ENCODE peak calls at places on chromosome 2, in five cellular contexts. One of them, this sample, is unnamed.

GRCh38 chr2:45889053-45889452 is 237.6 kb downstream of the PRKCE start:
- DNase-seq in SK-N-SH: no peak
- DNase-seq in IMR-90: peak; percentile 52
- DNase-seq in keratinocyte: no peak
- DNase-seq in neuronal stem cell: no peak
- DNase-seq in this sample: peak; percentile 96

GRCh38 chr2:10238991-10239485 is 63.7 kb upstream of the HPCAL1 start:
- DNase-seq in SK-N-SH: no peak
- DNase-seq in IMR-90: no peak
- DNase-seq in keratinocyte: no peak
- DNase-seq in neuronal stem cell: no peak
- DNase-seq in this sample: no peak

GRCh38 chr2:219293736-219294201 is 14.6 kb downstream of the DNAJB2 start:
- DNase-seq in SK-N-SH: no peak
- DNase-seq in IMR-90: no peak
- DNase-seq in keratinocyte: no peak
- DNase-seq in neuronal stem cell: no peak
- DNase-seq in this sample: no peak

GRCh38 chr2:12675352-12675795 is 41.4 kb upstream of the TRIB2 start:
- DNase-seq in SK-N-SH: no peak
- DNase-seq in IMR-90: peak; percentile 53
- DNase-seq in keratinocyte: no peak
- DNase-seq in neuronal stem cell: no peak
- DNase-seq in this sample: no peak

GRCh38 chr2:112182581-112183034 is 44.4 kb downstream of the FBLN7 start:
- DNase-seq in SK-N-SH: no peak
- DNase-seq in IMR-90: no peak
- DNase-seq in keratinocyte: no peak
- DNase-seq in neuronal stem cell: no peak
- DNase-seq in this sample: no peak

GRCh38 chr2:234102112-234102511 is 51.6 kb downstream of the SPP2 start:
- DNase-seq in SK-N-SH: no peak
- DNase-seq in IMR-90: no peak
- DNase-seq in keratinocyte: no peak
- DNase-seq in neuronal stem cell: no peak
- DNase-seq in this sample: no peak

GRCh38 chr2:71181316-71181715 is 45.6 kb downstream of the PAIP2B start:
- DNase-seq in SK-N-SH: no peak
- DNase-seq in IMR-90: no peak
- DNase-seq in keratinocyte: no peak
- DNase-seq in neuronal stem cell: no peak
- DNase-seq in this sample: no peak

GRCh38 chr2:113407446-113408099 is 29.9 kb upstream of the ZNG1B start:
- DNase-seq in SK-N-SH: no peak
- DNase-seq in IMR-90: peak; percentile 13
- DNase-seq in keratinocyte: no peak
- DNase-seq in neuronal stem cell: no peak
- DNase-seq in this sample: no peak

GRCh38 chr2:162586311-162586710 is 242.4 kb downstream of the GCA start:
- DNase-seq in SK-N-SH: no peak
- DNase-seq in IMR-90: no peak
- DNase-seq in keratinocyte: no peak
- DNase-seq in neuronal stem cell: no peak
- DNase-seq in this sample: no peak

GRCh38 chr2:152825834-152826233 is 107.4 kb downstream of the ARL6IP6 start:
- DNase-seq in SK-N-SH: no peak
- DNase-seq in IMR-90: peak; percentile 24
- DNase-seq in keratinocyte: no peak
- DNase-seq in neuronal stem cell: no peak
- DNase-seq in this sample: no peak

GRCh38 chr2:36781907-36782635 is 85.6 kb downstream of the VIT start:
- DNase-seq in SK-N-SH: no peak
- DNase-seq in IMR-90: no peak
- DNase-seq in keratinocyte: no peak
- DNase-seq in neuronal stem cell: no peak
- DNase-seq in this sample: no peak

GRCh38 chr2:128623776-128624424 is 305.2 kb upstream of the HS6ST1 start:
- DNase-seq in SK-N-SH: no peak
- DNase-seq in IMR-90: peak; percentile 95
- DNase-seq in keratinocyte: no peak
- DNase-seq in neuronal stem cell: no peak
- DNase-seq in this sample: peak; percentile 90

GRCh38 chr2:205723174-205723573 is 40.9 kb downstream of the NRP2 start:
- DNase-seq in SK-N-SH: no peak
- DNase-seq in IMR-90: peak; percentile 37
- DNase-seq in keratinocyte: no peak
- DNase-seq in neuronal stem cell: no peak
- DNase-seq in this sample: no peak

GRCh38 chr2:222383255-222383654 is 41.1 kb upstream of the SGPP2 start:
- DNase-seq in SK-N-SH: no peak
- DNase-seq in IMR-90: no peak
- DNase-seq in keratinocyte: no peak
- DNase-seq in neuronal stem cell: no peak
- DNase-seq in this sample: no peak

GRCh38 chr2:27049422-27050280 is 1.8 kb upstream of the AGBL5 start:
- DNase-seq in SK-N-SH: peak; percentile 88
- DNase-seq in IMR-90: no peak
- DNase-seq in keratinocyte: no peak
- DNase-seq in neuronal stem cell: no peak
- DNase-seq in this sample: no peak

GRCh38 chr2:235098273-235098672 is 146.5 kb downstream of the SH3BP4 start:
- DNase-seq in SK-N-SH: no peak
- DNase-seq in IMR-90: no peak
- DNase-seq in keratinocyte: no peak
- DNase-seq in neuronal stem cell: no peak
- DNase-seq in this sample: no peak

GRCh38 chr2:115389898-115390297 is 947.5 kb downstream of the DPP10 start:
- DNase-seq in SK-N-SH: no peak
- DNase-seq in IMR-90: no peak
- DNase-seq in keratinocyte: no peak
- DNase-seq in neuronal stem cell: no peak
- DNase-seq in this sample: no peak

GRCh38 chr2:101501443-101501842 is 26.5 kb upstream of the RFX8 start:
- DNase-seq in SK-N-SH: no peak
- DNase-seq in IMR-90: peak; percentile 60
- DNase-seq in keratinocyte: no peak
- DNase-seq in neuronal stem cell: no peak
- DNase-seq in this sample: no peak

GRCh38 chr2:240374085-240374907 is 61.2 kb upstream of the GPC1 start:
- DNase-seq in SK-N-SH: no peak
- DNase-seq in IMR-90: peak; percentile 93
- DNase-seq in keratinocyte: peak; percentile 26
- DNase-seq in neuronal stem cell: no peak
- DNase-seq in this sample: no peak

GRCh38 chr2:240376739-240377138 is 58.7 kb upstream of the GPC1 start:
- DNase-seq in SK-N-SH: no peak
- DNase-seq in IMR-90: no peak
- DNase-seq in keratinocyte: no peak
- DNase-seq in neuronal stem cell: no peak
- DNase-seq in this sample: no peak

GRCh38 chr2:240373289-240373885 is 62.1 kb upstream of the GPC1 start:
- DNase-seq in SK-N-SH: no peak
- DNase-seq in IMR-90: no peak
- DNase-seq in keratinocyte: no peak
- DNase-seq in neuronal stem cell: no peak
- DNase-seq in this sample: no peak

GRCh38 chr2:240377366-240377765 is 58.1 kb upstream of the GPC1 start:
- DNase-seq in SK-N-SH: no peak
- DNase-seq in IMR-90: no peak
- DNase-seq in keratinocyte: no peak
- DNase-seq in neuronal stem cell: no peak
- DNase-seq in this sample: no peak

GRCh38 chr2:240375024-240375645 is 60.3 kb upstream of the GPC1 start:
- DNase-seq in SK-N-SH: no peak
- DNase-seq in IMR-90: no peak
- DNase-seq in keratinocyte: no peak
- DNase-seq in neuronal stem cell: no peak
- DNase-seq in this sample: no peak
- H3K9ac ChIP-seq in SK-N-SH: no peak overlapping the region
- H3K9ac ChIP-seq in IMR-90: no peak overlapping the region
- H3K9ac ChIP-seq in keratinocyte: no peak overlapping the region
- H3K9ac ChIP-seq in neuronal stem cell: peak overlapping the region; percentile 66
- H3K9ac ChIP-seq in this sample: no peak overlapping the region

GRCh38 chr2:34838408-34838807 is 1239.3 kb upstream of the FAM98A start:
- DNase-seq in SK-N-SH: no peak
- DNase-seq in IMR-90: no peak
- DNase-seq in keratinocyte: no peak
- DNase-seq in neuronal stem cell: no peak
- DNase-seq in this sample: no peak
- H3K9ac ChIP-seq in SK-N-SH: no peak overlapping the region
- H3K9ac ChIP-seq in IMR-90: no peak overlapping the region
- H3K9ac ChIP-seq in keratinocyte: no peak overlapping the region
- H3K9ac ChIP-seq in neuronal stem cell: no peak overlapping the region
- H3K9ac ChIP-seq in this sample: no peak overlapping the region

GRCh38 chr2:39476524-39476923 is 39.4 kb upstream of the MAP4K3 start:
- DNase-seq in SK-N-SH: no peak
- DNase-seq in IMR-90: no peak
- DNase-seq in keratinocyte: no peak
- DNase-seq in neuronal stem cell: no peak
- DNase-seq in this sample: peak; percentile 73
- H3K9ac ChIP-seq in SK-N-SH: no peak overlapping the region
- H3K9ac ChIP-seq in IMR-90: no peak overlapping the region
- H3K9ac ChIP-seq in keratinocyte: no peak overlapping the region
- H3K9ac ChIP-seq in neuronal stem cell: no peak overlapping the region
- H3K9ac ChIP-seq in this sample: peak overlapping the region; percentile 51

DNA sequence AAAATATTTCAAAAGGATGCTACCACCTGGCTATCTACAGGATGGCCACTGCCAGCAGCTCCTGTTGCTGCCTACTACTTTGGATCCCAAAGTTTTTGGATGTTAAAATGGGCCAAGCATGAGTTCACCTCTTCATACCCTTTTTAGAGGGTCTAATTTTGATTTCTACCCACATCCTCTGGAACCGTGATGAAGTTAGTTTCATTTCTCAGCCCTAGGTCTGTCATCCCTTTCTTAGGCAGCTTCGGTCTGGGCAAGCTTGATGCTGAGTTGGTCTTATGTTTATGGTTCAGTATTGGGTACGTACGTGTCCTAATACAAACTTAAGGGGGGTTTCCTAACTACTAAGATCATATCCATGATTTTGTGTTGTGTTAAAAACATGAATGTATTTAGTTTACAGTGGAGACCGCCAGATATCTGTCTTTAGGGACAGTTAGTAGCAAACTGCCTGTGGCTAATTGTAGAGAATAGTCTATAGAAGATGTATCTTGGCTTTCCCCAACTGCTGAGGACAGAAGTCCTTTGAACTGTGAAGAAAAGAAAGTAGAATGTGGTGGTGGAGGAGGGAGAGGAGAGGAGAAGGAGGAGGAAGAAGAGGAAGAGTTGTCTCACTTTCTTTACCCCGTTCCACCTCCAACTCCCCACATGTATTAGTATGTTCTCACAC is 184.9 kb downstream of the UBE2E3 start:
- DNase-seq in SK-N-SH: no peak
- DNase-seq in IMR-90: no peak
- DNase-seq in keratinocyte: no peak
- DNase-seq in neuronal stem cell: no peak
- DNase-seq in this sample: no peak
- H3K9ac ChIP-seq in SK-N-SH: no peak overlapping the region
- H3K9ac ChIP-seq in IMR-90: no peak overlapping the region
- H3K9ac ChIP-seq in keratinocyte: no peak overlapping the region
- H3K9ac ChIP-seq in neuronal stem cell: no peak overlapping the region
- H3K9ac ChIP-seq in this sample: no peak overlapping the region

DNA sequence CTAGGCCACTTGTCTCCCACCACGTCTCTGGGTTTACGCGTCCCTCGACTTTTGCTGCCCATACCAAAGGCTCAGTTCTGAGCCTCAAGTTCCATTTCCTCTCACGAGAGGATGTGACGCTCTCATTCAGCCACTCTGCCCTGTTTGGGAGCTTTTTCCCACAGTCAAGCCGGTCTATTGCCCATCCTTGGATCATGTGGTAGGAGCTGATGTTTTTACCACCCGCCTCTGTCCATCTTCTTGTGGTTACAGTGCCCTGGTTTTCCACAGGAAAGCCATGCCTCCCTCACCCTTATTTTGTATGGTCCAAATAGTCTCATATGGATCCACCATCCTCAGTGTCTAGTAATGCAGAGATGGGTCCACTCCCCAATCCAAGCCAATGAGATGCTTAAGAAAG is 20.4 kb downstream of the FBXO36 start:
- DNase-seq in SK-N-SH: no peak
- DNase-seq in IMR-90: no peak
- DNase-seq in keratinocyte: no peak
- DNase-seq in neuronal stem cell: no peak
- DNase-seq in this sample: no peak
- H3K9ac ChIP-seq in SK-N-SH: no peak overlapping the region
- H3K9ac ChIP-seq in IMR-90: no peak overlapping the region
- H3K9ac ChIP-seq in keratinocyte: no peak overlapping the region
- H3K9ac ChIP-seq in neuronal stem cell: no peak overlapping the region
- H3K9ac ChIP-seq in this sample: no peak overlapping the region

GRCh38 chr2:39370101-39370500 is 67.0 kb downstream of the MAP4K3 start:
- DNase-seq in SK-N-SH: no peak
- DNase-seq in IMR-90: peak; percentile 36
- DNase-seq in keratinocyte: no peak
- DNase-seq in neuronal stem cell: no peak
- DNase-seq in this sample: no peak
- H3K9ac ChIP-seq in SK-N-SH: no peak overlapping the region
- H3K9ac ChIP-seq in IMR-90: no peak overlapping the region
- H3K9ac ChIP-seq in keratinocyte: no peak overlapping the region
- H3K9ac ChIP-seq in neuronal stem cell: no peak overlapping the region
- H3K9ac ChIP-seq in this sample: no peak overlapping the region

DNA sequence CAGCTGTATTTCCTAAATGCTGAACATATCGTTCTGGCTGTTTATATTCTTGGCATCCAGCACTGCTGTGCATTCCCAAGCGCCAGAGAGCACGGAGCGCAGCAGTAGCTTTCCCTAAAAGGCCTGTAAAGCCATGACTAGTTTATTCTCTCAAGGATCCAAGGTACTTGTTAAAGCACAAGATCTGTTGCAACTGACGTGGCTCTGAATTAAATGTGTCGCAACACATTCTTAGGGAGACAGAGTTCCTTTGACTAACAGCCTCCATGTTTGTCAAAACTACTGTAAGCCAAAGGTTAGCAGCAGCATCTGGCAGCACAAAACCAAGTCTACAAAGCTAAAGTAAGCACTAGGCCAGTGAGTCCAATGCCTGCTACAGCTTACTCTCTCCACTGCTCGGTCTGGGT is 188.6 kb upstream of the FN1 start:
- DNase-seq in SK-N-SH: no peak
- DNase-seq in IMR-90: peak; percentile 100
- DNase-seq in keratinocyte: no peak
- DNase-seq in neuronal stem cell: no peak
- DNase-seq in this sample: no peak
- H3K9ac ChIP-seq in SK-N-SH: no peak overlapping the region
- H3K9ac ChIP-seq in IMR-90: peak overlapping the region; percentile 8
- H3K9ac ChIP-seq in keratinocyte: no peak overlapping the region
- H3K9ac ChIP-seq in neuronal stem cell: no peak overlapping the region
- H3K9ac ChIP-seq in this sample: no peak overlapping the region

DNA sequence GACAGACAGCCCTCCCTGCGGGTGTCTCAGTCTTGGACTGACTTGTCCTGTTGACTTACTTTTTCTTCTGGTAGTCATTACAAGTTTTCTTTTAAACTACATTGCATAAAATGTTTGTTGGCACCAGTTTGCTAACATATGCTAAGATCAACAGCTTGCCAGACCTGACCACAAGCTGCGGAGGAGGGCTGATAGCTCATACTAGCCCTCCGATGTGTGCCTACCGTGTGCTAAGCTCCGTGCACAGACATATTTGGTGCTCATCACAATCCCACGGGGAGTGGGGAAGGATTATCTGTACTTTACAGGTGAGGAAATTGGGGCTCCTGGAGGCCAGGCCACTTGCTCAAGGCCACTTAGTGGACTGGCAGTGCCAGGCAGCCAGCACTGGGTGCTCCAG is 72.8 kb upstream of the YPEL5 start:
- DNase-seq in SK-N-SH: no peak
- DNase-seq in IMR-90: no peak
- DNase-seq in keratinocyte: no peak
- DNase-seq in neuronal stem cell: no peak
- DNase-seq in this sample: no peak
- H3K9ac ChIP-seq in SK-N-SH: no peak overlapping the region
- H3K9ac ChIP-seq in IMR-90: no peak overlapping the region
- H3K9ac ChIP-seq in keratinocyte: no peak overlapping the region
- H3K9ac ChIP-seq in neuronal stem cell: no peak overlapping the region
- H3K9ac ChIP-seq in this sample: no peak overlapping the region